ENCODE peak calls at places on chromosomes 2 and 18, in four cellular contexts. O is keratinocyte, K is GM23248, N is HepG2. G is an unnamed sample.
A peak's percentile ranks its signal among the peaks of the same experiment; 100 is the strongest.

GRCh38 chr2:10790228-10790973 is 22.2 kb downstream of the PDIA6 start:
- DNase-seq in O (no peak), K (no peak), N (no peak), G (no peak)

GRCh38 chr2:220994841-220995240 is 577.3 kb downstream of the EPHA4 start:
- DNase-seq in O (no peak), K (no peak), N (no peak), G (no peak)

GRCh38 chr2:128291844-128292598 is 26.6 kb downstream of the HS6ST1 start:
- DNase-seq in O (no peak), K (no peak), N (no peak), G (no peak)

GRCh38 chr2:149652925-149653324 is 65.3 kb upstream of the MMADHC start:
- DNase-seq in O (no peak), K (peak; percentile 64), N (no peak), G (no peak)

GRCh38 chr2:234954551-234954992 is 2.8 kb downstream of the SH3BP4 start:
- DNase-seq in O (no peak), K (peak; percentile 68), N (no peak), G (peak; percentile 37)

GRCh38 chr2:240717181-240717641 is 25.5 kb downstream of the AQP12A start:
- DNase-seq in O (no peak), K (no peak), N (no peak), G (no peak)

GRCh38 chr2:51441786-51442185 is 409.9 kb upstream of the NRXN1 start:
- DNase-seq in O (no peak), K (no peak), N (no peak), G (peak; percentile 28)

GRCh38 chr2:241017228-241017940 is 19.0 kb downstream of the SNED1 start:
- DNase-seq in O (no peak), K (no peak), N (no peak), G (no peak)

GRCh38 chr2:240258685-240259084 is 118.2 kb upstream of the OTOS start:
- DNase-seq in O (no peak), K (no peak), N (no peak), G (no peak)

GRCh38 chr2:190031971-190032623 is 30.4 kb downstream of the MSTN start:
- DNase-seq in O (no peak), K (no peak), N (no peak), G (no peak)

GRCh38 chr18:37335337-37335736 is 230.3 kb downstream of the CELF4 start:
- DNase-seq in O (no peak), K (peak; percentile 21), N (no peak), G (no peak)

GRCh38 chr18:46324556-46324955 is 220.4 kb downstream of the HAUS1 start:
- DNase-seq in O (peak; percentile 44), K (peak; percentile 69), N (no peak), G (no peak)

GRCh38 chr2:19358242-19359020 is at the start of gene OSR1:
- DNase-seq in O (no peak), K (peak; percentile 88), N (peak; percentile 53), G (peak; percentile 13)

GRCh38 chr2:71631411-71631931 is 178.1 kb downstream of the DYSF start:
- DNase-seq in O (no peak), K (peak; percentile 56), N (no peak), G (no peak)
- H3K4me3 ChIP-seq in O (no peak overlapping the region), K (peak overlapping the region; percentile 64), N (no peak overlapping the region), G (no peak overlapping the region)

GRCh38 chr2:202270487-202270886 is 4.9 kb downstream of the NOP58 start:
- DNase-seq in O (no peak), K (no peak), N (no peak), G (no peak)
- H4K20me1 ChIP-seq in O (peaks cover 63% of the 10 kb centered on the region), K (peaks cover 30% of the 10 kb centered on the region), N (peaks cover 90% of the 10 kb centered on the region), G (peaks cover 9% of the 10 kb centered on the region)

DNA sequence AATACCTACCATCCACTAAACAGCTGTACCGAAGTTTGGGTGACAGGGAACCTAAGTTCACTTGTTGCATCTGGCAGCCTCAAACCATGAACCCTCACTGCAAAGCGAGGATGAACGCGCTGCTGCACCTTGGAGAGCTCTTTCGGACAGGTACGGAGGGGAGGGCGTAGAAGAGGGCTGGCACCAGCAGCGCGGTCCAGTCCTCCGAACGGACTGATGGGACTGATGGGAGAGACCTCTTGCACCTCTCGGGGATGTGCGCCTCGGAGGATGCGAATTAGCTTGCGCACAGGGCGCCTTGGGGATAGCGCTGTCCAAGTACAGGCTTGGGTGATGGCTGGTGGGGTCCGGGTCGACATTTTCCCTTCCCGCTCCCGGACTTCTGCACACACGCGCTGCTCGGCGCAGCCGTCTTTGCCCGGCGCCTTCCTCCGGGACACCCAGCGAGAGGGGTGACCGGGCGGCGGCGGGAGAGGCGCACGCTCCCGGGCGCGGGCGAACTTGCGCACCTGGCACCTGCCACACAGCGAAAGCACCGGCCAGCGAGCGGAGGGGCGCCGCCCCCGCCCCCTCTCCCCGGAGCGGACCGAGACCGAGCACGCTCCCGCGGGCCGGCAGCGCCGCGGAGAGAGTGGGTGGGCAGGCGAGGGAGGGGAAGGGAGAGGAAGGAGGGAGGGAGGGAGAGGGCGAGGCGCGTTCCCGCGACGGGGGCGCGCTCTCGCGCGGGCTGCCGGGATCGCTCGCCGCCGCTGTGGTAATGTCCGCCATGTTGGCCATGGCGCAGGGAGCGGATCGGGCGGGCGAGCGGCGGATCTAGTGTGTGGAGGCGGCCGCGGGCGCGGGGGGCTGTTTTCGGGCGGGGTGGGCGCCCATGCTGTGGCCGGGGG is at the start of gene EPC2:
- DNase-seq in O (no peak), K (peak; percentile 88), N (peak; percentile 68), G (peak; percentile 83)
- TF ChIP-seq EZH2 in O (no peak), K (no peak), N (no peak), G (no peak)

GRCh38 chr2:98026292-98026691 is 30.5 kb upstream of the TMEM131 start:
- DNase-seq in O (no peak), K (no peak), N (no peak), G (no peak)
- H3K4me3 ChIP-seq in O (no peak overlapping the region), K (peak overlapping the region; percentile 33), N (no peak overlapping the region), G (no peak overlapping the region)

DNA sequence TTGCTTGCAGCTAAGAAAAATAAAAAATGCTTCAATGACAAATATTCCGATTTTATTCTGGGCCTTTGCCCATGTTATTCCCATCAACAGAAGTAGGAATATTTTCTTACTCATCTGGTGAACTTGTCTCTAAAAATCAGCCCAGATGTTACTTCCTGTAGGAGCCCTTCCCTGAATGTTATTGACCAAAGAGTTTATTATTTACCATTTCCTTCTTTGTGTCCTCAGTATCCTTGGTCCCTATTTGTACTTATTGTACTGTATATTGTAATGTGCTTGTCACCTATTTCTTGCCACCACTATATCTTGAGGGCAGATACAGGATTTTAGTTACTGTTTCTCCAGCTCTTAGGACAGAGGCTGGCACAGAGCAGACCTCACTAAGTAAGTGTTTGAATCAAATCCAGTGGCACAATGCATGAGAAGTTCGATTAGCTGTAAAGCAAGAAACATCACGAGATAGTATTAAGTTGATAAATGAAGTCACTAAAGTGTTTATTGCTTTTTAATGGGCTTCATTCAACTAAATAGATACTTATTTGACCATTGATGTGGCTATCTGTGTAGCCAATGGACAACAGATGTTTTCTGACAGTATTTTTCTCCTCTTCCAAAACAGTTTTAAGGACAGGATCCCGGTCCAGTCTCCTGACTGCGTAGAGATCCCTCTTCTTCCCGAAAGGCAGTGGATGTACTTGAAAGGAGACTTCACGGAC is 109.1 kb downstream of the DDX1 start:
- DNase-seq in O (no peak), K (no peak), N (no peak), G (no peak)
- H4K20me1 ChIP-seq in O (no peaks in the 10 kb centered on the region), K (no peaks in the 10 kb centered on the region), N (no peaks in the 10 kb centered on the region), G (no peaks in the 10 kb centered on the region)

GRCh38 chr2:206260427-206261012 is 13.9 kb upstream of the ZDBF2 start:
- DNase-seq in O (no peak), K (peak; percentile 76), N (peak; percentile 23), G (no peak)
- TF ChIP-seq EZH2 in O (no peak), K (no peak), N (no peak), G (no peak)